ENCODE peak calls at places on chromosomes 16 and 17, in nine cellular contexts. A is omental fat pad; Z is stimulated activated CD8-positive, alpha-beta memory T cell treated with anti-CD3 and anti-CD28 coated beads, Interleukin-12 subunit alpha, Interleukin-12 subunit beta, amount 100 ng/mL, for 4 hours; M is left ventricle myocardium inferior; K is C1 segment of cervical spinal cord; T is AG09309; N is lower lobe of right lung; R is endothelial cell of umbilical vein; I is NCI-H1105 treated with DMSO at 0.1 percent for 48 hours. J is an unnamed sample.

GRCh38 chr17:47423406-47424295 is 99.9 kb downstream of the EFCAB13 start:
- DNase-seq in N (peak; percentile 49), Z (no peak), K (no peak), T (no peak), M (peak; percentile 12), R (peak; percentile 15), I (peak; percentile 50), A (no peak), J (peak; percentile 41)

GRCh38 chr16:6146874-6147425 is 1049.4 kb upstream of the EEF2KMT start:
- DNase-seq in N (no peak), I (no peak), R (no peak), T (no peak), M (no peak), A (no peak), Z (no peak), K (no peak), J (no peak)

GRCh38 chr17:39538875-39539274 is 68.8 kb downstream of the NEUROD2 start:
- DNase-seq in I (no peak), A (no peak), M (no peak), Z (no peak), R (no peak), T (no peak), N (no peak), K (no peak), J (no peak)

GRCh38 chr17:1577186-1577585 is 14.6 kb upstream of the PITPNA start:
- DNase-seq in N (peak; percentile 96), K (peak; percentile 29), R (peak; percentile 76), T (peak; percentile 92), M (peak; percentile 88), A (peak; percentile 68), Z (no peak), I (no peak), J (peak; percentile 94)

GRCh38 chr17:37430051-37430591 is 23.4 kb downstream of the TADA2A start:
- DNase-seq in M (no peak), T (no peak), Z (no peak), K (no peak), I (no peak), R (no peak), A (no peak), N (no peak), J (no peak)

GRCh38 chr17:76197911-76198310 is 42.4 kb downstream of the RNF157 start:
- DNase-seq in I (no peak), N (no peak), Z (no peak), K (no peak), T (no peak), A (no peak), R (no peak), M (peak; percentile 63), J (peak; percentile 78)

GRCh38 chr16:19090916-19091315 is 22.8 kb upstream of the ITPRIPL2 start:
- DNase-seq in A (no peak), T (no peak), K (no peak), M (no peak), R (no peak), I (no peak), Z (no peak), N (no peak), J (no peak)

GRCh38 chr16:50196736-50197135 is 43.6 kb downstream of the TENT4B start:
- DNase-seq in Z (no peak), N (no peak), K (no peak), M (no peak), R (no peak), T (no peak), A (no peak), I (no peak), J (no peak)

GRCh38 chr16:680967-681745 is 946 bp downstream of the STUB1 start:
- DNase-seq in K (no peak), Z (no peak), N (peak; percentile 68), M (no peak), R (peak; percentile 40), T (no peak), A (no peak), I (no peak), J (peak; percentile 72)

GRCh38 chr16:27208081-27208692 is 4.9 kb downstream of the KDM8 start:
- DNase-seq in A (no peak), I (no peak), T (no peak), M (no peak), N (no peak), K (no peak), Z (no peak), R (no peak), J (no peak)

GRCh38 chr17:39979865-39980401 is 674 bp upstream of the PSMD3 start:
- DNase-seq in N (no peak), T (no peak), I (peak; percentile 53), A (no peak), Z (no peak), R (no peak), M (no peak), K (no peak), J (no peak)

GRCh38 chr16:7246578-7246977 is 86.1 kb upstream of the RBFOX1 start:
- DNase-seq in Z (no peak), K (no peak), T (no peak), R (no peak), M (no peak), I (no peak), A (no peak), N (no peak), J (no peak)

GRCh38 chr17:56213031-56213430 is 59.8 kb downstream of the ANKFN1 start:
- DNase-seq in A (no peak), Z (no peak), K (no peak), I (no peak), N (no peak), R (no peak), M (no peak), T (no peak), J (no peak)

GRCh38 chr17:82603981-82604448 is 44.2 kb downstream of the WDR45B start:
- DNase-seq in A (no peak), T (no peak), R (peak; percentile 36), N (peak; percentile 91), M (peak; percentile 56), I (no peak), K (no peak), Z (no peak), J (peak; percentile 79)

J was measured in Right ventricle myocardium superior.